ENCODE peak calls at places on chromosomes 6 and 20, in five cellular contexts. One of them, this sample, is unnamed.
A peak's percentile ranks its signal among the peaks of the same experiment; 100 is the strongest.

GRCh38 chr6:163813979-163814493 is 399.5 kb downstream of the QKI start:
- DNase-seq in tibial artery: no peak
- DNase-seq in neural progenitor cell: no peak
- DNase-seq in epithelial cell of proximal tubule: no peak
- DNase-seq in mucosa of descending colon: no peak
- DNase-seq in this sample: no peak

GRCh38 chr6:46419576-46420002 is 71.7 kb downstream of the RCAN2 start:
- DNase-seq in tibial artery: peak; percentile 76
- DNase-seq in epithelial cell of proximal tubule: peak; percentile 15
- DNase-seq in mucosa of descending colon: no peak
- DNase-seq in neural progenitor cell: peak; percentile 69
- DNase-seq in this sample: no peak

GRCh38 chr20:50172347-50173013 is 18.1 kb upstream of the CEBPB start:
- DNase-seq in epithelial cell of proximal tubule: no peak
- DNase-seq in tibial artery: peak; percentile 95
- DNase-seq in neural progenitor cell: peak; percentile 90
- DNase-seq in mucosa of descending colon: peak; percentile 82
- DNase-seq in this sample: peak; percentile 81

GRCh38 chr6:26020983-26021349 is 58.4 kb downstream of the TRIM38 start:
- DNase-seq in mucosa of descending colon: peak; percentile 73
- DNase-seq in tibial artery: peak; percentile 81
- DNase-seq in epithelial cell of proximal tubule: no peak
- DNase-seq in neural progenitor cell: peak; percentile 64
- DNase-seq in this sample: no peak

GRCh38 chr6:18245642-18246041 is 18.7 kb downstream of the DEK start:
- DNase-seq in mucosa of descending colon: no peak
- DNase-seq in tibial artery: no peak
- DNase-seq in epithelial cell of proximal tubule: no peak
- DNase-seq in neural progenitor cell: no peak
- DNase-seq in this sample: no peak

GRCh38 chr6:55617272-55617671 is 38.3 kb upstream of the HMGCLL1 start:
- DNase-seq in mucosa of descending colon: no peak
- DNase-seq in neural progenitor cell: peak; percentile 54
- DNase-seq in tibial artery: no peak
- DNase-seq in epithelial cell of proximal tubule: peak; percentile 6
- DNase-seq in this sample: peak; percentile 13

GRCh38 chr20:59159091-59159821 is 4.4 kb upstream of the ZNF831 start:
- DNase-seq in mucosa of descending colon: peak; percentile 65
- DNase-seq in epithelial cell of proximal tubule: no peak
- DNase-seq in tibial artery: no peak
- DNase-seq in neural progenitor cell: peak; percentile 38
- DNase-seq in this sample: no peak

GRCh38 chr20:46088409-46089075 is 1.2 kb downstream of the NCOA5 start:
- DNase-seq in neural progenitor cell: peak; percentile 26
- DNase-seq in tibial artery: no peak
- DNase-seq in mucosa of descending colon: no peak
- DNase-seq in epithelial cell of proximal tubule: no peak
- DNase-seq in this sample: no peak

GRCh38 chr20:4455996-4456395 is 265.7 kb upstream of the PRND start:
- DNase-seq in mucosa of descending colon: no peak
- DNase-seq in neural progenitor cell: no peak
- DNase-seq in epithelial cell of proximal tubule: no peak
- DNase-seq in tibial artery: no peak
- DNase-seq in this sample: no peak

GRCh38 chr6:111606620-111607115 is 990 bp upstream of the TRAF3IP2 start:
- DNase-seq in tibial artery: no peak
- DNase-seq in mucosa of descending colon: no peak
- DNase-seq in epithelial cell of proximal tubule: no peak
- DNase-seq in neural progenitor cell: no peak
- DNase-seq in this sample: no peak

GRCh38 chr6:132198040-132198439 is 203.2 kb downstream of the MOXD1 start:
- DNase-seq in neural progenitor cell: no peak
- DNase-seq in tibial artery: no peak
- DNase-seq in mucosa of descending colon: no peak
- DNase-seq in epithelial cell of proximal tubule: no peak
- DNase-seq in this sample: no peak

GRCh38 chr6:35677456-35677855 is 11.3 kb downstream of the FKBP5 start:
- DNase-seq in epithelial cell of proximal tubule: no peak
- DNase-seq in neural progenitor cell: no peak
- DNase-seq in mucosa of descending colon: no peak
- DNase-seq in tibial artery: no peak
- DNase-seq in this sample: no peak

GRCh38 chr6:134267917-134268361 is 50.0 kb downstream of the SGK1 start:
- DNase-seq in mucosa of descending colon: no peak
- DNase-seq in neural progenitor cell: peak; percentile 78
- DNase-seq in epithelial cell of proximal tubule: no peak
- DNase-seq in tibial artery: no peak
- DNase-seq in this sample: peak; percentile 35

GRCh38 chr6:73675466-73676098 is 20.4 kb upstream of the CD109 start:
- DNase-seq in mucosa of descending colon: no peak
- DNase-seq in tibial artery: peak; percentile 81
- DNase-seq in epithelial cell of proximal tubule: peak; percentile 38
- DNase-seq in neural progenitor cell: peak; percentile 79
- DNase-seq in this sample: no peak

GRCh38 chr6:21143651-21144050 is 449.9 kb upstream of the SOX4 start:
- DNase-seq in mucosa of descending colon: no peak
- DNase-seq in epithelial cell of proximal tubule: no peak
- DNase-seq in neural progenitor cell: no peak
- DNase-seq in tibial artery: no peak
- DNase-seq in this sample: no peak

GRCh38 chr6:15402401-15403045 is 156.7 kb downstream of the JARID2 start:
- DNase-seq in neural progenitor cell: no peak
- DNase-seq in mucosa of descending colon: no peak
- DNase-seq in epithelial cell of proximal tubule: no peak
- DNase-seq in tibial artery: no peak
- DNase-seq in this sample: no peak

GRCh38 chr20:50744143-50744792 is 12.9 kb downstream of the PARD6B start:
- DNase-seq in epithelial cell of proximal tubule: no peak
- DNase-seq in neural progenitor cell: peak; percentile 62
- DNase-seq in mucosa of descending colon: peak; percentile 66
- DNase-seq in tibial artery: peak; percentile 82
- DNase-seq in this sample: no peak

GRCh38 chr6:164130151-164130550 is 715.6 kb downstream of the QKI start:
- DNase-seq in epithelial cell of proximal tubule: no peak
- DNase-seq in mucosa of descending colon: no peak
- DNase-seq in tibial artery: no peak
- DNase-seq in neural progenitor cell: no peak
- DNase-seq in this sample: no peak

GRCh38 chr6:130975325-130975724 is 87.7 kb downstream of the EPB41L2 start:
- DNase-seq in mucosa of descending colon: no peak
- DNase-seq in epithelial cell of proximal tubule: no peak
- DNase-seq in neural progenitor cell: no peak
- DNase-seq in tibial artery: no peak
- DNase-seq in this sample: no peak

GRCh38 chr6:130969807-130970491 is 93.1 kb downstream of the EPB41L2 start:
- DNase-seq in mucosa of descending colon: no peak
- DNase-seq in epithelial cell of proximal tubule: no peak
- DNase-seq in tibial artery: peak; percentile 71
- DNase-seq in neural progenitor cell: peak; percentile 7
- DNase-seq in this sample: no peak

GRCh38 chr6:130971504-130971903 is 91.5 kb downstream of the EPB41L2 start:
- DNase-seq in epithelial cell of proximal tubule: no peak
- DNase-seq in mucosa of descending colon: no peak
- DNase-seq in tibial artery: no peak
- DNase-seq in neural progenitor cell: no peak
- DNase-seq in this sample: no peak

GRCh38 chr6:130970839-130971410 is 92.1 kb downstream of the EPB41L2 start:
- DNase-seq in neural progenitor cell: no peak
- DNase-seq in tibial artery: no peak
- DNase-seq in epithelial cell of proximal tubule: no peak
- DNase-seq in mucosa of descending colon: no peak
- DNase-seq in this sample: no peak

DNA sequence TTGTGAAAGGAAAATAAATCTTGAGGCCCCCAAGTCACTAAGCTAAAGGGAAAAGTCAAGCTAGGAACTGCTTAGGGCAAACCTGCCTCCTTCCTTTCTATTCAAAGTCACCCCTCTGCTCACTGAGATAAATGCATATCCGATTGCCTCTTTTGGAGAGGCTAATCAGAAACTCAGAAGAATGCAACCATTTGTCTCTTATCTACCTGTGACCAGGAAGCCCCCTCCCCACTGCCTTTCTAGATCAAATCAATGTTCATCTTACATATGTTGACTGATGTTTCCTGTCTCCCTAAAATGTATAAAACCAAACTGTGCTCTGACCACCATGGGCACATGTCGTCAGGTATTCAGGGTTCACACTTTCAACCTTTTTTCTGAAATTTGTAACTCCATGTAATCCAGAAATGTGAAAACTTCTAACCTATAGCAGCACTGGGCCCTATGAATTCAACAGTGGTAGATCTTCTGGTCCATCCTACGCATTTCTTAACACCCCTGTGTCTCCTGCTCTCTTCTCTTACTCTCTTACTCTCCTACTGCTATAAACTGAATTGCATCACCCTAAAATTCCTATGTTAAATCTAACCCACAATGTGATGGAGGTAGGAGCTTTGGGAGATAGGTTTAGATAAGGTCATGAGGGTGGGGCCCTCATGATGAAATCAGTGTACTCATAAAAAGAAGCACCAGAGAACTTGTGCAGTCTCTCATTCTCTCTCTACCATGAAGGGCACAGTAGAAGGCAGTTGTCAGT is 89.3 kb downstream of the EPB41L2 start:
- DNase-seq in tibial artery: no peak
- DNase-seq in neural progenitor cell: no peak
- DNase-seq in epithelial cell of proximal tubule: no peak
- DNase-seq in mucosa of descending colon: no peak
- DNase-seq in this sample: no peak
- H3K4me3 ChIP-seq in tibial artery: no peak overlapping the region
- H3K4me3 ChIP-seq in neural progenitor cell: no peak overlapping the region
- H3K4me3 ChIP-seq in epithelial cell of proximal tubule: no peak overlapping the region
- H3K4me3 ChIP-seq in mucosa of descending colon: no peak overlapping the region
- H3K4me3 ChIP-seq in this sample: no peak overlapping the region

DNA sequence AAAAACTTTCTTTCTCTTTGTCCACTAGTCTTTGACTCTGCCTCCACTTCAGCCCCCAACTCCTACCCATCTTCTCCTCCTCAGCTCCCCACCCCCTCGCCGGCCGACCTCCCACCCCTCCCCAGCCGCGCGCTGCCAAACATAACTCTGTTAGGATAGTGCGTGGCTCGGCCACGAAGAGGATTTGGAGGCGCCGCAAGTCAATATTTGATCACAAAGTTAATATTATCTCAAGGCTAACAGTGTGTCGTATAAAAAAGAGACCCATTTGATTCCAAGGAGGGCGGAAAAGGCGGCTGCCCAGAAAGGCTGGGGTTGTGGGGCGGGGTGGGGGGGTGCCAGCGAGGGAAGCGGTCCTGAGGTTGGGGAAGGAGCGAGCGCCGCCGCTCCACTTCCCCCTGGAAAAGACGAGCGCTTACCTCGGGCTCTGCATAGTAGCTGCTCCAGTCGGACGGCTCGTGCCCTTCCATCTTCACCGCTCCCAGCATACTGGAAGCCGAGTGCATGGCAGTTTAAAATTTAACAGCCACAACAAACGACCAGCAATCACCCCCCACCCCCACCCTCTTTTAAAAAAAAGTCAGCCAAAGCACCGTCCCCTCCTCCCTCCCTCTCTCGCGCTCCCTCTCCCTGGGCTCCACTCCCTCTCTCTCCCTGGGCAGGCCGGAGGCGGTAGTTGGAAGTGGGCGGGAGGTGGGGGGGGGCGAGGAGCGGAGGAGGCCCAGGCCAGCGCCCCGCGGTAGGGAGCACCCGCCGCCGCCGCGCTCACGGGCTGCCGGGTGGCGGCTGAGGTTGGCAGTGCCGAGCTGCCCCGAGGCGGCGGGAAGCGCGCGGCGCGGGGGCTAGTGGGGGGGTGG is at the start of gene FOXA2:
- DNase-seq in epithelial cell of proximal tubule: no peak
- DNase-seq in tibial artery: no peak
- DNase-seq in neural progenitor cell: peak; percentile 61
- DNase-seq in mucosa of descending colon: peak; percentile 86
- DNase-seq in this sample: no peak
- H3K4me3 ChIP-seq in epithelial cell of proximal tubule: peak within 1 kb of the TSS; percentile 45
- H3K4me3 ChIP-seq in tibial artery: peak within 1 kb of the TSS; percentile 36
- H3K4me3 ChIP-seq in neural progenitor cell: peak within 1 kb of the TSS; percentile 32
- H3K4me3 ChIP-seq in mucosa of descending colon: peak within 1 kb of the TSS; percentile 46
- H3K4me3 ChIP-seq in this sample: peak within 1 kb of the TSS; percentile 13

GRCh38 chr6:28794175-28795002 is 129.4 kb downstream of the TRIM27 start:
- DNase-seq in mucosa of descending colon: no peak
- DNase-seq in neural progenitor cell: peak; percentile 87
- DNase-seq in tibial artery: no peak
- DNase-seq in epithelial cell of proximal tubule: no peak
- DNase-seq in this sample: no peak
- H3K4me3 ChIP-seq in mucosa of descending colon: no peak overlapping the region
- H3K4me3 ChIP-seq in neural progenitor cell: peak overlapping the region; percentile 53
- H3K4me3 ChIP-seq in tibial artery: no peak overlapping the region
- H3K4me3 ChIP-seq in epithelial cell of proximal tubule: peak overlapping the region; percentile 50
- H3K4me3 ChIP-seq in this sample: peak overlapping the region; percentile 49

GRCh38 chr6:51812231-51812630 is 275.2 kb downstream of the PKHD1 start:
- DNase-seq in neural progenitor cell: no peak
- DNase-seq in epithelial cell of proximal tubule: no peak
- DNase-seq in tibial artery: no peak
- DNase-seq in mucosa of descending colon: no peak
- DNase-seq in this sample: no peak

GRCh38 chr6:51818520-51819022 is 268.8 kb downstream of the PKHD1 start:
- DNase-seq in neural progenitor cell: no peak
- DNase-seq in mucosa of descending colon: no peak
- DNase-seq in tibial artery: no peak
- DNase-seq in epithelial cell of proximal tubule: no peak
- DNase-seq in this sample: no peak

GRCh38 chr6:51814418-51814817 is 273.0 kb downstream of the PKHD1 start:
- DNase-seq in mucosa of descending colon: no peak
- DNase-seq in tibial artery: no peak
- DNase-seq in neural progenitor cell: no peak
- DNase-seq in epithelial cell of proximal tubule: no peak
- DNase-seq in this sample: no peak

GRCh38 chr6:51817832-51818231 is 269.6 kb downstream of the PKHD1 start:
- DNase-seq in neural progenitor cell: no peak
- DNase-seq in tibial artery: no peak
- DNase-seq in epithelial cell of proximal tubule: no peak
- DNase-seq in mucosa of descending colon: no peak
- DNase-seq in this sample: no peak

DNA sequence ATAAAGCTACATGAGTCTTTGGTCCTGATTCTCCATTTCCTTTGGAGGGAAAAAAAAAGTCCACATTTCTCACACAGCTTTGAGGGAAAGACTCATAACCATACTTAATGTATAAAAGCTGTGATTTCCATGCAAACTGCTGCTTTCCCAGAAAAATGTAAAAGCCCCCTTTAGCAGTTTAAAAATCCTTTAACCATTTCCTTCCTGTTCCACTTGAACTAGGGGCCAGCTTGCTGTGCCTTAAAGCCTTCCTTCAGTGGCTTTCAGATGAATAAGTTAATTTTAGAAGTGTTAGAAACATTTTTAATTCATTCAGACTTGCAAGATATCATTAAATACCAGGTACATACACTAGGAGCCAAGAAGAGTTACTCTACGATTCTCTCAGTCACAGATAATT is 273.5 kb downstream of the PKHD1 start:
- DNase-seq in mucosa of descending colon: no peak
- DNase-seq in epithelial cell of proximal tubule: no peak
- DNase-seq in tibial artery: no peak
- DNase-seq in neural progenitor cell: no peak
- DNase-seq in this sample: no peak
- H3K4me3 ChIP-seq in mucosa of descending colon: no peak overlapping the region
- H3K4me3 ChIP-seq in epithelial cell of proximal tubule: no peak overlapping the region
- H3K4me3 ChIP-seq in tibial artery: no peak overlapping the region
- H3K4me3 ChIP-seq in neural progenitor cell: no peak overlapping the region
- H3K4me3 ChIP-seq in this sample: no peak overlapping the region